ENCODE peak calls at places on chromosome 19, in five cellular contexts. X is uterus, B is ascending aorta, Z is substantia nigra, U is neuronal stem cell. T is an unnamed sample.

GRCh38 chr19:49514151-49514550 is 1.7 kb downstream of the FCGRT start:
- DNase-seq in X (no peak), B (no peak), Z (no peak), U (no peak), T (peak)

GRCh38 chr19:51026554-51026831 is at the start of gene KLK11:
- DNase-seq in X (no peak), B (no peak), Z (no peak), U (no peak), T (no peak)

GRCh38 chr19:19737559-19738332 is 4.8 kb upstream of the ZNF14 start:
- DNase-seq in X (no peak), B (peak), Z (no peak), U (no peak), T (no peak)

GRCh38 chr19:4369888-4370260 is 26.5 kb downstream of the MPND start:
- DNase-seq in X (no peak), B (no peak), Z (no peak), U (no peak), T (peak)

GRCh38 chr19:36771275-36772231 is 1.1 kb downstream of the ZNF850 start:
- DNase-seq in X (peak), B (peak), Z (no peak), U (peak), T (no peak)

GRCh38 chr19:18898533-18899408 is 2.8 kb upstream of the CERS1 start:
- DNase-seq in X (no peak), B (no peak), Z (no peak), U (no peak), T (no peak)

GRCh38 chr19:39265321-39265916 is 2.8 kb upstream of the IFNL2 start:
- DNase-seq in X (no peak), B (no peak), Z (no peak), U (no peak), T (peak)

GRCh38 chr19:29375429-29376093 is 150.2 kb upstream of the VSTM2B start:
- DNase-seq in X (no peak), B (no peak), Z (no peak), U (no peak), T (no peak)

GRCh38 chr19:12495002-12495802 is 10.6 kb upstream of the ZNF709 start:
- DNase-seq in X (peak), B (peak), Z (peak), U (peak), T (peak)
- H3K27ac ChIP-seq in X (peak), B (peak), Z (peak), U (peak), T (peak)

GRCh38 chr19:344625-345319 is at the start of gene MIER2:
- DNase-seq in X (peak), B (peak), Z (peak), U (peak), T (peak)
- H3K27ac ChIP-seq in X (peak), B (peak), Z (peak), U (no peak), T (peak)

GRCh38 chr19:6455924-6456323 is 3.7 kb downstream of the SLC25A23 start:
- DNase-seq in X (no peak), B (no peak), Z (no peak), U (no peak), T (no peak)
- H3K27ac ChIP-seq in X (no peak), B (no peak), Z (no peak), U (no peak), T (no peak)

GRCh38 chr19:45506991-45507863 is at the start of gene VASP:
- DNase-seq in X (peak), B (peak), Z (no peak), U (peak), T (peak)

GRCh38 chr19:45505996-45506245 is 1.4 kb upstream of the VASP start:
- DNase-seq in X (no peak), B (no peak), Z (no peak), U (no peak), T (no peak)

GRCh38 chr19:45506246-45506990 is 861 bp upstream of the VASP start:
- DNase-seq in X (peak), B (peak), Z (peak), U (peak), T (peak)

GRCh38 chr19:45503909-45504308 is 3.4 kb upstream of the VASP start:
- DNase-seq in X (no peak), B (no peak), Z (no peak), U (no peak), T (no peak)

GRCh38 chr19:45505151-45505995 is 1.9 kb upstream of the VASP start:
- DNase-seq in X (no peak), B (no peak), Z (no peak), U (no peak), T (no peak)
- H3K27ac ChIP-seq in X (peak), B (peak), Z (no peak), U (no peak), T (peak)

DNA sequence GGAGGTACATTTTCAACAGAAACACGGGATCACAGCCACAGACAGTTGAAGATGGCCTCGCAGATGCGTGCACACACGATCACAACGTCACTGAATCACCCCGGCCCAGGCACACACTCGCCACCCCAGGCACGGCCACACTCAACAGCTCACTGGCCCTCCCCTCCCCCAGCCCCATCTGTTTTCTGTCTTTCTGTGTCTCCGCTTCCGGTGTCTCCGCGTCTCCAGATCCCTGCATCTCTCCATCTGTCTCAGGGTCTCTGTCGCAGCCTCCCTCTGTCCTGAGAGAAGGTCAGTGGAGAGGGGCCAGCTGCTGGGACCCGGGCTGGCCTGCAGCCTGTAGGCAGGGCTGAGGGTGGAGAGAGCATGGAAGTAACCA is 3.8 kb upstream of the ATP1A3 start:
- DNase-seq in X (no peak), B (no peak), Z (no peak), U (no peak), T (no peak)
- H3K27ac ChIP-seq in X (no peak), B (no peak), Z (no peak), U (no peak), T (no peak)

DNA sequence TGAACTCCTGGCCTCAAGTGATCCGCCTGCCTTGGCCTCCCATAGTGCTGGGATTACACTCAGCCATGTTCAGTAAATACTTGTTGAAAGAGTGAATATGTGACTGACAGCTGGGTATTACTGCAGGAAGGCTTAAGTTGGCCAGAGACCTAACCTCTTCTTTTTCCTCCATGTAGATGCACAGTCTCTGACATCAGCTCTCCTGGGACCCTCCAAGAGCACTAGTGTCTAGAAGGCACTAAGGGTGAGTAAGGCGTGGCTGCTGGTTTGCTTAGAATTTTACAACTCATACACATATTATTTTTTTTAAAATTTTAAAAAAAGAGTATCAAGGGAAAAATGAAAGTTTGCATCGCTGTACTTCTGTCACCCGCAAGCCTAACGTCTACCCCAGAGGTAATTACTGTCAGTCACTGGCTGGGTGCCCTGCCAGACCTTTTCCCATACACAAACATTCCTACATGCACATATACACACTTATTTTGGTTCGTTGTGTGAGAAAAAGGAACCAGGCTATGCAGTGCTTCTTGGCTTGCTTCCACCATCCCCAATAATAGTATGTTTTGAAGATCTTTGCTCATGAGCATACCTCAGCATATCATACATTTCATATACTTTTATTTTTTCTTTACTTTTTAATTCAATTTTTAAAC is 122.0 kb downstream of the SIPA1L3 start:
- DNase-seq in X (no peak), B (no peak), Z (no peak), U (no peak), T (no peak)
- H3K27ac ChIP-seq in X (no peak), B (no peak), Z (no peak), U (no peak), T (no peak)

GRCh38 chr19:34224996-34225658 is 29.2 kb upstream of the GARRE1 start:
- DNase-seq in X (no peak), B (no peak), Z (no peak), U (no peak), T (no peak)
- H3K27ac ChIP-seq in X (no peak), B (no peak), Z (no peak), U (no peak), T (no peak)